ENCODE peak calls at places on chromosomes 13 and 19, in six cellular contexts. F, H, L, U, A and D are unnamed samples.

GRCh38 chr19:49020342-49020741 is 3.5 kb upstream of the LHB start:
- DNase-seq in F (no peak), H (no peak), L (no peak), U (no peak), A (no peak), D (no peak)

GRCh38 chr19:3712663-3713531 is 4.7 kb downstream of the TJP3 start:
- DNase-seq in F (no peak), H (no peak), L (no peak), U (no peak), A (no peak), D (no peak)

GRCh38 chr19:11973020-11973810 is 8.4 kb downstream of the ZNF763 start:
- DNase-seq in F (no peak), H (no peak), L (no peak), U (no peak), A (no peak), D (no peak)

GRCh38 chr19:342801-343421 is 1.7 kb downstream of the MIER2 start:
- DNase-seq in F (peak; percentile 15), H (no peak), L (no peak), U (no peak), A (no peak), D (no peak)

GRCh38 chr19:18596752-18597157 is 8.2 kb downstream of the REX1BD start:
- DNase-seq in F (no peak), H (peak; percentile 94), L (no peak), U (peak; percentile 41), A (no peak), D (no peak)

GRCh38 chr19:46426035-46426505 is 2.7 kb downstream of the PNMA8C start:
- DNase-seq in F (no peak), H (no peak), L (no peak), U (peak; percentile 58), A (no peak), D (no peak)

GRCh38 chr19:42370068-42370520 is 20.0 kb downstream of the CNFN start:
- DNase-seq in F (no peak), H (peak; percentile 49), L (peak; percentile 74), U (no peak), A (no peak), D (no peak)

GRCh38 chr13:106515635-106516254 is 19.7 kb downstream of the EFNB2 start:
- DNase-seq in F (no peak), H (no peak), L (no peak), U (no peak), A (no peak), D (no peak)

GRCh38 chr13:32039488-32040013 is 8.0 kb downstream of the FRY start:
- DNase-seq in F (no peak), H (no peak), L (no peak), U (no peak), A (no peak), D (no peak)

GRCh38 chr19:28737021-28737525 is 475.9 kb downstream of the UQCRFS1 start:
- DNase-seq in F (peak; percentile 3), H (no peak), L (no peak), U (peak; percentile 15), A (no peak), D (no peak)

GRCh38 chr13:38543561-38543960 is 143.3 kb upstream of the FREM2 start:
- DNase-seq in F (no peak), H (no peak), L (no peak), U (no peak), A (no peak), D (no peak)

GRCh38 chr13:45195421-45195820 is 5.4 kb downstream of the KCTD4 start:
- DNase-seq in F (no peak), H (no peak), L (no peak), U (no peak), A (no peak), D (no peak)

GRCh38 chr13:74316531-74316930 is 182.3 kb upstream of the KLF12 start:
- DNase-seq in F (no peak), H (no peak), L (no peak), U (no peak), A (no peak), D (no peak)

GRCh38 chr13:40101708-40102359 is 446.4 kb downstream of the COG6 start:
- DNase-seq in F (peak; percentile 54), H (no peak), L (no peak), U (no peak), A (no peak), D (no peak)

GRCh38 chr13:52665325-52665724 is 12.7 kb downstream of the SUGT1 start:
- DNase-seq in F (no peak), H (peak; percentile 8), L (no peak), U (peak; percentile 15), A (no peak), D (no peak)

DNA sequence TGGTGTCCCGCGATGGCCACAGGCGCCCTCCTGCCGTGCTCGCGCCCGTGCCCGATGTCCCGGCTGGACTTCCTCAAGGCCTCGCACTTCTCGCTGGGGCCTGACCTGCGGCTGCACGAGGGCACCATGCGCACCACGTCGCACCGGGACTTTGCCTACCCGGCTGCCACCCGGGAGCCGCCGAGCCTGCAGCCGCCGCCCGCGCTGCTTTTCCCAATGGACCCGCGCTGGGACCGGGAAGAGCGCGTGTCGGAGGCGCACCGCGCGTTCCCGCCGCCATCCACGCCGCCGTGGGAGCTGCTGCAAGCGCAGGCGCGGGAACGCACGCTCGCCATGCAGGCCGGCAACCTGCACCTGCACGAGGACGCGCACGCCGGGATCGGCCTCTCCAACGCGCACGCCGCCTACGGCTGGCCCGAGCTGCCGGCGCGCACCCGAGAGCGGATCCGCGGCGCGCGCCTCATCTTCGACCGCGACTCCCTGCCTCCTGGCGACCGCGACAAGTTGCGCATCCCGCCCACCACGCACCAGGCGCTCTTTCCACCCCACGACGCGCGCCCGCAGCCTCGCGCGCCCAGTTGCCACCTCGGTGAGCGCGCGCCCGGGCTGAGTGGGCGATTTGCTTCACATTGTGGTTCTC is 12.1 kb upstream of the PEX11G start:
- DNase-seq in F (no peak), H (peak; percentile 80), L (peak; percentile 60), U (peak; percentile 35), A (peak; percentile 68), D (no peak)
- TF ChIP-seq TAF1 in F (no peak), H (no peak), L (peak; percentile 23), U (no peak), A (no peak), D (no peak)

GRCh38 chr13:49400755-49401659 is 42.9 kb downstream of the CAB39L start:
- DNase-seq in F (no peak), H (no peak), L (no peak), U (no peak), A (no peak), D (no peak)

GRCh38 chr13:49399801-49400472 is 43.9 kb downstream of the CAB39L start:
- DNase-seq in F (no peak), H (no peak), L (no peak), U (no peak), A (no peak), D (no peak)

DNA sequence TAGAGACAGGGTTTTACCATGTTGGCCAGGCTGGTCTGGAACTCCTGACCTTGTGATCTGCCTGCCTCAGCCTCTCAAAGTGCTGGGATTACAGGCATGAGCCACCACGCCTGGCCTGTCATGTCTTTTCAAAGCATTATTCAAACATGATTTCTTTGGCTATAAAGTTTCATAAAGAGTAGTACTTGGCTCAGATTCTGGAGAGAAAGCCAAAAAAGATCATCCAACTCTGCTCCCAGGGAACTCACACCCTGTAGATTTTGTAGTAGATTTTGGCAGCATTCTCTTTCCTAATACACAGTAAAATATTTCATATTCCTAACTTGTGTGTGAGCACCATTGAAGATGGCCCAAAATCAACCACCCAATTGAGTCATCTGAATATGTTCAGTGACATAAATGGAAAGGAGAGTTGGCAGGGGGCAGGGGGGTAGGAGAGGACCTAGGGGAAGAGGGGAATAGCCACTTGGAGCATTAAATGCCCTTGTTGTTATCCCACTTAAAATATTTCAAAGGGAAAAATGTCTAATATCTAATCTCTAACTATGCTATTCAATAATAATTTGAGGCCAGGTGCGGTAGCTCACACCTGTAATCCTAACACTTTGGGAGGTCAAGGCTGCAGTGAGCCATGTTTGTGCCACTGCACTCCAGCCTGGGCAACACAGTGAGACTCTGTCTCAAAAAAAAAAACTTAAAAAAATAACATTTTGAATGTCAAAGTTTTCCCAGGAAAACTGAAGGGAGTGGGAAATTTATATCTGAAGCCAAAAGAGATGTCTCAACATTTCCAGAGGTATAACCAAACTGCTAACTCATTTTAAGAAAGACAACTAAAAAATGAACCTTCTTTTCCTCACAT is 48.2 kb downstream of the CAB39L start:
- DNase-seq in F (no peak), H (no peak), L (no peak), U (no peak), A (no peak), D (no peak)
- TF ChIP-seq POLR2AphosphoS5 in F (no peak), H (no peak), L (no peak), U (no peak), A (no peak), D (no peak)

GRCh38 chr19:14006766-14007562 is 844 bp upstream of the RFX1 start:
- DNase-seq in F (no peak), H (peak; percentile 84), L (no peak), U (no peak), A (no peak), D (no peak)
- TF ChIP-seq POLR2A in F (peak; percentile 86), H (peak; percentile 71), L (peak; percentile 50), U (peak; percentile 68), A (no peak), D (peak; percentile 81)

GRCh38 chr19:58042709-58043340 is 9.0 kb downstream of the ZSCAN1 start:
- DNase-seq in F (no peak), H (no peak), L (peak; percentile 84), U (no peak), A (no peak), D (no peak)
- TF ChIP-seq TAF1 in F (no peak), H (no peak), L (no peak), U (no peak), A (no peak), D (no peak)

GRCh38 chr19:17405250-17406038 is at the start of gene BST2:
- DNase-seq in F (peak; percentile 87), H (peak; percentile 73), L (no peak), U (peak; percentile 93), A (peak; percentile 84), D (peak; percentile 88)
- TF ChIP-seq POLR2AphosphoS5 in F (peak; percentile 93), H (peak; percentile 82), L (peak; percentile 25), U (peak; percentile 81), A (peak; percentile 88), D (peak; percentile 84)

DNA sequence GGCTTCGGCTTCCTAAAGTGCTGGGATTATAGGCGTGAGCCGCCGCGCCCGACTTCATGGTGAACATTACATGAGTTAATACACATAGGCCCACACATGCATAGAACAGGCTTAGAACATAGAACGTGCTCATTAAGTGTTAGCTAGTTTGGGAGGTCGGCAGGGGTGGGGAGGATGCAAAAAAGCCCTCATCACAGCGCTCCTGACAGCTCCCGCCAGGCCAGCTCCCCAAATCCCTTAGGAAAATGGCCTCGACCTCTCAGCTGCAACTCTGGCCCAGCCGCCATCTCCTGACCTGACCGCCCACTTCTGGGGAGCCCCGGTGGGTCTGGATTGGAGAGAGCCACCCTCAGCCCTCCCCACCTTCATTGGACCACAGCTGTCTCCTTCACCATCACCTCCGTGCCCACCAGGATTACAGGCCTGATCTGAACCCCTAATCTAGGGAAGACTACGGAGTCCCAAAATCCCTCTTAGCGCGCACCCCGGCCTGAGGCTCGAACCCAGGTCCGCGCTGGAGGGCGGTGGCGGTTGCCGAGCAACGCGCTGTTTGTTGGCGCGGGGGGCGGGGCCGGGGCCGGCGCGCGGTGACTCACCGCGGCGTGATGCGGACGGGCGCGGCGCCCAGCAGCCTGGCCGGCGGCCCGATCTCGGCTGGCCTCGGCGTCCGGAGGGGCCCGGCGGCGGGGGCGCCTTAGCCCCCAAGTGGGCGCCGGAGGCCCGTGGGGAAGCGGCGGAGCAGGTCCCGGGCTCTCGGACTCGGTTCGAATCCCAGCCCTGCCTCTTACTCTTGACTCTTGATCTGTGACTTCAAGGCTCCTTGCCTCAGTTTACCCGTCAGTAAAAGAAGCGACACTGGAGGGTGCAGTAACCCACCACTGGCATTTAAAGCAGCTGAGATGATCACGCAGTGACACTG is 26.7 kb upstream of the NANOS3 start:
- DNase-seq in F (no peak), H (peak; percentile 80), L (no peak), U (peak; percentile 53), A (peak; percentile 65), D (no peak)
- TF ChIP-seq POLR2A in F (no peak), H (peak; percentile 52), L (no peak), U (no peak), A (no peak), D (no peak)